ENCODE peak calls at places on chromosomes 12 and 14, in six cellular contexts. X is SK-N-SH, S is HepG2, F is H1, I is K562, Q is GM12878. K is an unnamed sample.

GRCh38 chr12:109771746-109772621 is 58.4 kb downstream of the FAM222A start:
- DNase-seq in X (peak; percentile 33), S (no peak), F (no peak), I (no peak), Q (no peak), K (no peak)

GRCh38 chr14:34368115-34368970 is 93.7 kb downstream of the SPTSSA start:
- DNase-seq in X (no peak), S (peak; percentile 84), F (no peak), I (no peak), Q (no peak), K (peak; percentile 69)

GRCh38 chr12:77294016-77294415 is 228.6 kb upstream of the E2F7 start:
- DNase-seq in X (no peak), S (no peak), F (no peak), I (no peak), Q (no peak), K (no peak)

GRCh38 chr14:49972199-49972671 is 79.4 kb downstream of the ARF6 start:
- DNase-seq in X (no peak), S (no peak), F (no peak), I (no peak), Q (no peak), K (peak; percentile 32)

GRCh38 chr14:32085845-32086383 is 8.8 kb downstream of the ARHGAP5 start:
- DNase-seq in X (no peak), S (no peak), F (no peak), I (no peak), Q (no peak), K (no peak)

GRCh38 chr12:19665105-19665900 is 226.0 kb downstream of the AEBP2 start:
- DNase-seq in X (no peak), S (no peak), F (no peak), I (no peak), Q (no peak), K (no peak)

GRCh38 chr14:51157012-51157411 is 62.1 kb upstream of the TRIM9 start:
- DNase-seq in X (peak; percentile 25), S (peak; percentile 10), F (no peak), I (no peak), Q (no peak), K (no peak)

GRCh38 chr12:24012528-24012927 is 63.1 kb upstream of the SOX5 start:
- DNase-seq in X (no peak), S (peak; percentile 28), F (no peak), I (no peak), Q (no peak), K (no peak)

GRCh38 chr12:4121506-4122020 is 152.0 kb upstream of the CCND2 start:
- DNase-seq in X (no peak), S (no peak), F (no peak), I (no peak), Q (no peak), K (no peak)

GRCh38 chr12:104658085-104658484 is 201.3 kb downstream of the CHST11 start:
- DNase-seq in X (no peak), S (no peak), F (no peak), I (no peak), Q (no peak), K (no peak)

GRCh38 chr14:99524091-99524661 is 43.0 kb downstream of the CCNK start:
- DNase-seq in X (no peak), S (no peak), F (no peak), I (no peak), Q (no peak), K (no peak)
- TF ChIP-seq GABPA in X (no peak), S (no peak), F (no peak), I (no peak), Q (no peak), K (no peak)

DNA sequence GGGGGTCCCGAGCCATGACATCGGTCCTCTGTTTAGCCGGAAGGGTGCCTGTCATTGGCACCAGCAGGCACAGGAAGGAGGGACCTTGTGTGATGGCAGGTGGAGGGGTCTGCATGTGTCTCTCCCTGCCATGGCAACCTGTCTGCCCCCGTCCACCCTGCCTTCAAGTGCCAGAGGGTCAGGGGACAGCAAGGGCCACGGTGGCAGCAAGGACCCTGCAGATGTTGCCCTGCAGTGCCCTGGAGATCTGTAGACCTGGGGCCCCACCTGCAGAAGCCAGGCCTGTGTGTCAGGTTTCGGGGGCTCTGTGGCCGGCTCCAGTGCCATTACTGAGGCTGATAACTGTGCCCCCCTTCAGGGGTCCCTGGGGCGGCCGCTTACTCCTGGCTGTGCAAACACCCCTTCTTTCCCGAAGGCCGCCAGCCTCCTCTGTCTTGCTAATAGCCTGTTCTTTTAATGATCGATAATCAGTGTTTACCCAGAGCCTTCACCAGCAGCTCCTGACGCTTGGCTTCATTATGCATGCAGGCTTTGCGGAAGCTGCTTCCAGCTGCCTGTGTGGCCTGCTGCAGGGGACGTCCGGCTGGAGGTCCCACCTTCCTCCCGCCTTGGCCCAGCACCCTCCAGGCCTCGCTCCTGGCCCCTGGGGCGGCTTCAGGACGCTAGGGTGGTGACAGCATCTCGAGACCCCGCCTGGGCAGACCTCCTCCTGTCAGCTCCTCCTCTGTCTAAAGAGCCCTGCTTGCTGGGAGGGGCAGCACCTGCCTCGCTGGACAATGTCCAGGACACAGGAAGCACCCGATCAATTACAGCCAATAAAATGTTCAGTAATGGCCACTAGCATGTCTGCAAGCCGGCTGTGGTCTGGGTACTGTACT is 153.0 kb downstream of the KIF26A start:
- DNase-seq in X (peak; percentile 92), S (no peak), F (peak; percentile 27), I (no peak), Q (no peak), K (no peak)
- TF ChIP-seq GABPA in X (no peak), S (no peak), F (no peak), I (no peak), Q (no peak), K (no peak)

GRCh38 chr12:7868391-7868790 is 4.3 kb downstream of the SLC2A14 start:
- DNase-seq in X (no peak), S (no peak), F (no peak), I (no peak), Q (no peak), K (no peak)

GRCh38 chr12:7864751-7865150 is 8.0 kb downstream of the SLC2A14 start:
- DNase-seq in X (no peak), S (no peak), F (no peak), I (no peak), Q (no peak), K (no peak)

GRCh38 chr12:7870335-7870734 is 2.4 kb downstream of the SLC2A14 start:
- DNase-seq in X (no peak), S (no peak), F (no peak), I (no peak), Q (no peak), K (no peak)

GRCh38 chr12:7872565-7873304 is at the start of gene SLC2A14:
- DNase-seq in X (no peak), S (no peak), F (no peak), I (no peak), Q (no peak), K (no peak)

GRCh38 chr12:7869137-7869536 is 3.6 kb downstream of the SLC2A14 start:
- DNase-seq in X (no peak), S (no peak), F (no peak), I (no peak), Q (no peak), K (no peak)
- TF ChIP-seq GABPA in X (no peak), S (no peak), F (no peak), I (no peak), Q (no peak), K (no peak)

DNA sequence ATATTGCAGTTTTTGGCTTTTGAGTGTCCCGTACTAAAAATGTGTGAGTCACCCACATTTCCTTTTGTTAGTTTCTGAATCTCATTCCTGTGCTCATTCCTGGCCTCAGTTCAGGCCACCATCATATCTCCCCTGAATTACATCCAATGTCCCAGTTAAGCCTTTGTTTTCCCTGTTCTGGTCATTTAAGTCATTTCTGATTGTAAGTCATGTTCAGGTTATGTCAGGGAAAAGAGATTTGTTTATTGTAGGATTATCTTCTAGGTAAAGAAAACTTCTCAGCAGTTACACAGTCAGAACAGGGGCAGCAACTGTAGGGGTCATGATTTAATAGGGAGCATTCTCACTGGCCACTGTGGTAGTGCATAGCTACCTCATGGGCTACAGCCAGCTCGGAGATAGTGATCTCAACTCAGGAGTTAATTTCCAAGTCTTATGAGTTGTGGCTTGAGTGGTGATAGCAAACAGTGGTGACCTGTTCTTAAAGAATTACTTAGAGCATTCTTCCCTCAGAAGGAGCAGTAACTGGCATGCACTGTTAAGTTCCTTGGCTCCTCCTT is 6.7 kb downstream of the DDX47 start:
- DNase-seq in X (no peak), S (no peak), F (no peak), I (no peak), Q (no peak), K (no peak)
- TF ChIP-seq GABPA in X (no peak), S (no peak), F (no peak), I (no peak), Q (no peak), K (no peak)

DNA sequence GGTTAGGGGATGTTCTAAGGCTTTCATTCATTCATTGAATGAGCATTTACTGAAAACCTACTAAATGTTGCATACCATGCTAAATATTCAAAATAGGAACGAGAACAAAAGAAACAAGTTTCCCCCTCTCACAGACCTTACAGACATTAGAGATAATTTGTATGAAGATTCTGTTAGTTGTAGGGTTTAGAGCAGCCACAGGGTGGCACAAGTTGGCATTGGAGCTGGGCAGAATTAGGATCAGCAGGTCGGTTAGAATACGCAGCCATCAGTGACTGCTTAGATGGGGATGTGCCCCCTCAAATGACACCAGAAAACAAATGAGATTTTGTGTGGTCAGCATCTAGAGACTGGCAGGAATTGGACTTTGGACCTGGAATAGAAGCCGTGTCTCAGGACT is 166.3 kb upstream of the DAAM1 start:
- DNase-seq in X (no peak), S (no peak), F (no peak), I (no peak), Q (no peak), K (no peak)
- TF ChIP-seq GABPA in X (no peak), S (no peak), F (no peak), I (no peak), Q (no peak), K (no peak)

GRCh38 chr14:55780156-55780946 is 200.3 kb downstream of the KTN1 start:
- DNase-seq in X (no peak), S (no peak), F (no peak), I (no peak), Q (no peak), K (no peak)
- TF ChIP-seq GABPA in X (no peak), S (no peak), F (no peak), I (no peak), Q (no peak), K (no peak)

DNA sequence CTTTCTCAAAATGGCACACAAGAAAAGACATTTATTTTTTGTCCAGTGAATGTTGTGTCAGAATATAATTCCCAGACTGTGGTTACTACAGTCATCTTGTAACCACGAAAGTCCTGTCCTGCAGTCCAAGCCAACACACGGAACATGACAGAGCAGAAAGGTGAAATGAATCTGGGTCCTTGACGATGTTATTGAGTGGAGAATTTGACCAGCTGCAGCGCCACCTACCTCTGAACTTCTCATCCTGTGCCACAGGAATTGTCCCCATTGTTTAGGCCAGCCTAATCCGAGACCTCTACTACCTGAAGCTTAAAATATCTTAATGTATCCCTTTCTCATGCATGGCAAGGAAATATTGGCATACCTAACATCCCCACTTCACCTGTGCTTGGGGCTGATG is 64.1 kb upstream of the OTX2 start:
- DNase-seq in X (no peak), S (peak; percentile 18), F (no peak), I (no peak), Q (no peak), K (no peak)
- TF ChIP-seq GABPA in X (no peak), S (no peak), F (no peak), I (no peak), Q (no peak), K (no peak)

GRCh38 chr14:24838945-24839616 is 205.1 kb upstream of the GZMB start:
- DNase-seq in X (no peak), S (peak; percentile 66), F (no peak), I (no peak), Q (no peak), K (no peak)
- TF ChIP-seq GABPA in X (no peak), S (no peak), F (no peak), I (no peak), Q (no peak), K (no peak)

K was measured in HL-60.